ENCODE peak calls at places on chromosomes 2 and 18, in six cellular contexts. A is stomach, P is HCT116, F is SK-N-MC, R is GM12878, N is transverse colon. T is an unnamed sample.
A peak's percentile ranks its signal among the peaks of the same experiment; 100 is the strongest.

GRCh38 chr18:3154214-3154613 is 65.6 kb downstream of the MYOM1 start:
- DNase-seq in A (no peak), P (no peak), F (no peak), R (no peak), N (no peak), T (no peak)

GRCh38 chr2:216115224-216115582 is 6.1 kb downstream of the XRCC5 start:
- DNase-seq in A (no peak), P (no peak), F (no peak), R (no peak), N (no peak), T (no peak)

GRCh38 chr2:108587621-108588020 is 53.4 kb downstream of the LIMS1 start:
- DNase-seq in A (no peak), P (no peak), F (no peak), R (no peak), N (no peak), T (no peak)

GRCh38 chr2:207311316-207312005 is 145.7 kb upstream of the KLF7 start:
- DNase-seq in A (peak; percentile 28), P (peak; percentile 60), F (no peak), R (no peak), N (peak; percentile 23), T (no peak)

GRCh38 chr2:222842517-222843174 is 18.2 kb upstream of the ACSL3 start:
- DNase-seq in A (no peak), P (no peak), F (no peak), R (no peak), N (no peak), T (no peak)

GRCh38 chr2:2517399-2517798 is 186.3 kb upstream of the MYT1L start:
- DNase-seq in A (no peak), P (no peak), F (no peak), R (no peak), N (no peak), T (no peak)

GRCh38 chr2:212176151-212176550 is 362.5 kb downstream of the ERBB4 start:
- DNase-seq in A (no peak), P (no peak), F (no peak), R (no peak), N (no peak), T (no peak)

GRCh38 chr2:95376311-95377215 is 25.9 kb upstream of the FAHD2A start:
- DNase-seq in A (no peak), P (no peak), F (no peak), R (no peak), N (no peak), T (no peak)

GRCh38 chr2:60446413-60447358 is 106.8 kb downstream of the BCL11A start:
- DNase-seq in A (no peak), P (no peak), F (no peak), R (peak; percentile 86), N (no peak), T (no peak)

GRCh38 chr2:95695613-95696012 is 103.8 kb downstream of the TRIM43 start:
- DNase-seq in A (no peak), P (no peak), F (no peak), R (no peak), N (no peak), T (no peak)

GRCh38 chr2:38742797-38743559 is 8.2 kb downstream of the SRSF7 start:
- DNase-seq in A (no peak), P (no peak), F (no peak), R (no peak), N (no peak), T (no peak)
- TF ChIP-seq POLR2AphosphoS5 in A (no peak), P (peak; percentile 16), F (no peak), R (peak; percentile 62), N (no peak), T (no peak)

GRCh38 chr2:236166781-236167296 is 1.3 kb downstream of the GBX2 start:
- DNase-seq in A (no peak), P (no peak), F (no peak), R (no peak), N (no peak), T (no peak)

GRCh38 chr2:236167297-236168109 is 683 bp downstream of the GBX2 start:
- DNase-seq in A (no peak), P (no peak), F (no peak), R (no peak), N (no peak), T (no peak)

GRCh38 chr2:236169151-236169721 is 1.1 kb upstream of the GBX2 start:
- DNase-seq in A (no peak), P (no peak), F (no peak), R (no peak), N (no peak), T (no peak)

GRCh38 chr2:236169741-236170654 is 1.8 kb upstream of the GBX2 start:
- DNase-seq in A (no peak), P (no peak), F (no peak), R (no peak), N (no peak), T (no peak)

DNA sequence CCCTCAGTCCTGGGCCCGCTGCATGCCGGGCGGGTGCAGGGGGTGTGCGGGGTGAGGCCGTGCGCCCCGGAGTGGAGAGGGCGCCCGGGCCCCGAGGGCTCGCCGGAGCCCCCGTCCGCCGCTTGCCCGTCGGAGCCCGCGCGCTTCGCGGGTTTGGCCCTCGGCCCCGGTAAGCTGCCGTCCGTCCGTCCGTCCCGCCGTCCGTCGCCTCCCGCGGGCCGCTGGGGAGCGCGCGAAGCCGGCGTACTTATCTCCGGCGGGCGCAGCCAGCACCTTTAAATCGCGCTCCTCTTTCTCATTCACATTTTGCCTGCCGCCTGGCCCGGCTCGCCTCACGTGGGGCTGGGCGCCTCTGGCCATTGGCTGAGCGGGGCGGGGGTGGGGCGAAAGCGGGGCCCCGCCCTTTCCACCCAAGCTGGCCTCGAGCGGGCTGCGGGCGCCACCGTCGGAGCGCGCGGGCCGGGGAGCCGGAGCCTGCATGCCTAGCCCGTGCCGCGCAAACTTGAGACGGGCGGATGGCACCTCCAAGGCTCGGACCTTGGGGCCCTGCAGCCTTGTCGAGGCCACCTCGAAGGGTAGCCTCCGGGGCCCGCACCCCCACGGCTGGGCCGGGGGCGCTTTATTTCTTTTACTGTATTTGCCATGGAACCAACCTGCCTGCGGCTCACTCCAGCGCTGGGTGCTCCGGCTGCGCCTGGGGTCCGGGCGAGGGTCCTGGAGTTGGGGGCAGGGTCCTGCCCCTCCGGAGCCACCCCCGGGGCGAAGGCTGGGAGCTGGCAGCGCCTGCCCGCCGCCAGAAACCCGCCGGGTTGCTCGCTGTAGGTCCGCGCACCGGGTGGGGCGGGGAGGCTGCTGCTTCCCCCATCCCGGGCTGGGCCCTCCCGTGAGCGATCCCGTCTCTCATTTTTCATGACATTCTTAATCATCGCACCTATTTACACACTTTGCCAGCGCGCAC is at the start of gene GBX2:
- DNase-seq in A (no peak), P (peak; percentile 80), F (no peak), R (no peak), N (peak; percentile 28), T (no peak)
- H3K4me3 ChIP-seq in A (peak within 1 kb of the TSS; percentile 43), P (peak within 1 kb of the TSS; percentile 93), F (peak within 1 kb of the TSS; percentile 80), R (no peak within 1 kb of the TSS), N (peak within 1 kb of the TSS; percentile 8), T (peak within 1 kb of the TSS; percentile 41)

DNA sequence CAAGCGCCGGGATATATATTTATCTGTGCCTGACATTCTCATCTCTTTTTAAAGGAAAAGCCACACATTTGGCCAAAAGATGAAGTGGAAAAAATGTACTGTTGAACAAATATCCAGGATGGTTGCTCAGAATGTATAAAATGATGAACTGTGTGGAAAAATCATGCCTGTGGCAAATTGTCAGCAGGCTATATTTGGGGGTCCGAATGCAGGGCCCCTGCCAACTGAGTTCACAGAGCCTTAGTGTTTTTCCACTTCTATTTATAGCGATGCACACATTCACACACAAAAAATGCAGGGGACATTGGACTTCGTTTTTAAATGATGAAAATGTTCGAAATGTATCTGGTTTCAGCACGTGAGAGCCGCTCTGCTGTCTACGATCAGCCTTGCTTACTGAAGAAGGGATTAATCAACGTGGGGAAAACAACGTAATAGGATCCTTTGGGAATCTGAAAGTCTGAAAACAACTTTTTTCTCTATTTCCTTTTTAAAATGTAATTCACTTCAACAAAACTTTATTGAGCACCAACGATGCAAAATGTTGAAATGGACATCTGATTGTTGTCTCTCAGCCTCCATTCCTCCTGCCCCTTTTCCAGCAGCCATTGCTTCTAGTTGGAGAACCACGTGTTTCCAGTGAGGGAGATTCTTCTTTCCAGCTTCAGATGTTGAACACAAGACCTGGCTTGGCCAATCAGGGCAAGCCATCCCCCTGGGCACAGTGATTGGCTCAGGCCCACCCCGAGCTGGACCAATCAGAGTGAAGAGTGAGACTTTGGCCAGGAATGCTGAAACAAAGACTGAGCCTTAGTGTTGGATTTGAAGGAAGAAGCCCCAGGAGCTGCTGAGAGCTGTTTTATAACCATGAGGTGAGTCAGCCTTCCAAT is 59.2 kb downstream of the E2F6 start:
- DNase-seq in A (no peak), P (no peak), F (no peak), R (no peak), N (peak; percentile 40), T (no peak)
- H3K27ac ChIP-seq in A (peak overlapping the region; percentile 72), P (no peak overlapping the region), F (no peak overlapping the region), R (no peak overlapping the region), N (peak overlapping the region; percentile 83), T (peak overlapping the region; percentile 62)

GRCh38 chr2:239287461-239287860 is 113.4 kb downstream of the HDAC4 start:
- DNase-seq in A (no peak), P (no peak), F (no peak), R (no peak), N (no peak), T (no peak)

GRCh38 chr2:239288237-239288636 is 112.6 kb downstream of the HDAC4 start:
- DNase-seq in A (no peak), P (no peak), F (no peak), R (no peak), N (no peak), T (no peak)

GRCh38 chr2:239285932-239286230 is 114.9 kb downstream of the HDAC4 start:
- DNase-seq in A (no peak), P (no peak), F (no peak), R (no peak), N (no peak), T (no peak)

GRCh38 chr2:239285071-239285931 is 115.5 kb downstream of the HDAC4 start:
- DNase-seq in A (no peak), P (no peak), F (no peak), R (no peak), N (peak; percentile 34), T (no peak)

DNA sequence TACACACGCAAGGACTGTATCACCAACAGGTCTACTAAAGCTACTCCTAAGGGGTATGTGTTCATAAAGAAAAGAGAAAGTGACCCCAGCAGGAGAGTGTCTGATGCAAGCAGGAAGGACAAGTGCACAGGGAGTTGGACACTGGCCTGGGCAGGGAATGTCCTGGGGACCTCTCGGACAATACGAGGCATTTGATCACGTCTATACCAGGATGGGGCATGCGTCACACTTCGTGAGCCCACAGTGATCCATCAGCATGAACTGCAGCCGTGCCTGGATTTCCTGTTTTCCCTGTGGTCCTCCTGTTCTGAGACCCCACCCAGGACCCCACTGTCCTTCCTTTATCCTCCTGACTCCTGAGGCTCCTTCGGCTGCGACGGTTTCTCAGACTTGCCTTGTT is 113.9 kb downstream of the HDAC4 start:
- DNase-seq in A (no peak), P (no peak), F (no peak), R (no peak), N (peak; percentile 7), T (no peak)
- TF ChIP-seq POLR2AphosphoS5 in A (no peak), P (no peak), F (no peak), R (no peak), N (no peak), T (no peak)

GRCh38 chr18:13868501-13869271 is 44.7 kb downstream of the MC5R start:
- DNase-seq in A (no peak), P (no peak), F (no peak), R (no peak), N (no peak), T (no peak)
- H3K4me3 ChIP-seq in A (peak overlapping the region; percentile 2), P (no peak overlapping the region), F (no peak overlapping the region), R (no peak overlapping the region), N (no peak overlapping the region), T (no peak overlapping the region)

DNA sequence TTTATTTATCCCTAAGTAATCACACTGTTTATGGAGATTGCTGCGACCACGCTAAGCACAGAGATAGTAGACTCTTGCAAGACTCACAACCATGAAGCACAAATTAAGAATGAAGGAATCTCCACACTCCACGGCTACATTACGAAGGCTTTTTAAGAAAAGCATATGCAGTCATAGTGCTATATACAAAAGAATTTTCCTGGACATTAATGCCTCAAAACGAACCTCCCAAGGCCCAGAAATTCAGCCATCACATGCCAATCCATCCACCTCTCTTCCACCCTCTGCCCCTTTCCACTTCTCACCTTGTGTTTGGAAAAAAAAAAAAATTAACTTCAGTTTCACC is 186.7 kb downstream of the TCF4 start:
- DNase-seq in A (no peak), P (no peak), F (no peak), R (no peak), N (no peak), T (no peak)
- H3K27ac ChIP-seq in A (peak overlapping the region; percentile 74), P (no peak overlapping the region), F (peak overlapping the region; percentile 89), R (no peak overlapping the region), N (peak overlapping the region; percentile 78), T (peak overlapping the region; percentile 85)

T was measured in vagina.